ENCODE peak calls at places on chromosomes 7 and 10, in ten cellular contexts. T is HCT116, O is K562, S is sigmoid colon, R is transverse colon, W is GM12878, X is uterus, N is endothelial cell of umbilical vein, I is testis, E is breast epithelium. Y is an unnamed sample.

GRCh38 chr10:124293641-124294449 is 124.9 kb downstream of the OAT start:
- DNase-seq in T (no peak), O (no peak), S (peak; percentile 47), R (no peak), W (no peak), X (no peak), N (no peak), I (no peak), E (no peak), Y (peak; percentile 26)

GRCh38 chr7:22720791-22721786 is 5.9 kb upstream of the IL6 start:
- DNase-seq in T (no peak), O (no peak), S (no peak), R (no peak), W (no peak), X (no peak), N (no peak), I (no peak), E (no peak), Y (no peak)

GRCh38 chr7:36966039-36966438 is 241.7 kb upstream of the AOAH start:
- DNase-seq in T (no peak), O (no peak), S (no peak), R (no peak), W (no peak), X (no peak), N (peak; percentile 86), I (no peak), E (no peak), Y (no peak)

GRCh38 chr10:44965651-44966097 is 6.1 kb downstream of the RASSF4 start:
- DNase-seq in T (no peak), O (no peak), S (no peak), R (no peak), W (no peak), X (no peak), N (no peak), I (no peak), E (no peak), Y (no peak)

GRCh38 chr7:85612514-85612913 is 425.7 kb upstream of the SEMA3D start:
- DNase-seq in T (no peak), O (no peak), S (no peak), R (no peak), W (no peak), X (no peak), N (no peak), I (no peak), E (no peak), Y (no peak)

GRCh38 chr10:103545366-103545765 is 51.9 kb downstream of the NEURL1 start:
- DNase-seq in T (no peak), O (no peak), S (no peak), R (no peak), W (no peak), X (no peak), N (no peak), I (no peak), E (no peak), Y (no peak)

GRCh38 chr10:73641272-73642060 is at the start of gene MYOZ1:
- DNase-seq in T (no peak), O (peak; percentile 7), S (no peak), R (no peak), W (no peak), X (no peak), N (no peak), I (no peak), E (no peak), Y (no peak)

GRCh38 chr10:47026301-47027107 is 115.3 kb downstream of the PTPN20 start:
- DNase-seq in T (no peak), O (no peak), S (peak; percentile 48), R (peak; percentile 5), W (no peak), X (peak; percentile 11), N (no peak), I (peak; percentile 6), E (no peak), Y (no peak)

GRCh38 chr7:1933066-1933835 is 263.2 kb downstream of the ELFN1 start:
- DNase-seq in T (no peak), O (no peak), S (no peak), R (no peak), W (no peak), X (no peak), N (no peak), I (no peak), E (no peak), Y (no peak)

DNA sequence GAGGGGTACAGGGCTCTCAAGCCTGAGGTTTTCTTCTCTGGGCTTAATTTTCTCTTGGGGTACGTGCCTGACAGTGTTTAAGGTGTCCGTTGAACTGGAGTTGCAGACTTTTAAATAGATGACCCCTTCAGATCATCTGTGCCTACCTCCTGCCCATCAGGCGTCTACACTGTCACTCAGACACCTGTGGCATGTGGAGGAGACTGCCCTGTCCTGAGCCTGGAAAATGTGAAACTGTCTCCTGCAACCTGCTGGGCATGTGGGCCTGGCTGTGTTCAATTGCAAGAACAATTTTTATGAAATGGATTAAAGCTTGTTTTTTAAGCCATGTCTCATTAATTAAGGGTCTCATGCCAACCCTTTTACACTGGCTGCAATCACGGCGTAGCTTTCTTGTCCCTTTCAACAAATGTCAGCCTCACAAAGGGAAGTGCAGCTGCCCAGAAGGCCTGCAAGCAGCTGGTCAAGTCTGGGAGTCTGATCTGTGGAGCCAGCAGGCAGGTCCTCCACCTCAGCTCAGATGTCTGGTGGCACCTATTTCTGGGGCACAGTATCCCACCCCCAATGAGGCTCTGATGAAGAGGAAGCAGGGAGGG is 8.8 kb downstream of the ATP5MF start:
- DNase-seq in T (no peak), O (peak; percentile 28), S (no peak), R (no peak), W (no peak), X (no peak), N (no peak), I (no peak), E (no peak), Y (no peak)
- TF ChIP-seq POLR2A in T (no peak), O (no peak), S (no peak), R (no peak), W (no peak), X (no peak), N (no peak), I (no peak), E (no peak), Y (no peak)

GRCh38 chr10:101286248-101287046 is 57.2 kb upstream of the LBX1 start:
- DNase-seq in T (no peak), O (no peak), S (no peak), R (no peak), W (no peak), X (no peak), N (no peak), I (no peak), E (no peak), Y (no peak)
- H3K27me3 ChIP-seq in T (no peaks in the 10 kb centered on the region), O (peaks cover 5% of the 10 kb centered on the region), S (peaks cover 76% of the 10 kb centered on the region), R (peaks cover 98% of the 10 kb centered on the region), W (peaks cover 22% of the 10 kb centered on the region), X (peaks cover 6% of the 10 kb centered on the region), N (peaks cover 83% of the 10 kb centered on the region), I (no peaks in the 10 kb centered on the region), E (peaks cover 66% of the 10 kb centered on the region), Y (no peaks in the 10 kb centered on the region)

DNA sequence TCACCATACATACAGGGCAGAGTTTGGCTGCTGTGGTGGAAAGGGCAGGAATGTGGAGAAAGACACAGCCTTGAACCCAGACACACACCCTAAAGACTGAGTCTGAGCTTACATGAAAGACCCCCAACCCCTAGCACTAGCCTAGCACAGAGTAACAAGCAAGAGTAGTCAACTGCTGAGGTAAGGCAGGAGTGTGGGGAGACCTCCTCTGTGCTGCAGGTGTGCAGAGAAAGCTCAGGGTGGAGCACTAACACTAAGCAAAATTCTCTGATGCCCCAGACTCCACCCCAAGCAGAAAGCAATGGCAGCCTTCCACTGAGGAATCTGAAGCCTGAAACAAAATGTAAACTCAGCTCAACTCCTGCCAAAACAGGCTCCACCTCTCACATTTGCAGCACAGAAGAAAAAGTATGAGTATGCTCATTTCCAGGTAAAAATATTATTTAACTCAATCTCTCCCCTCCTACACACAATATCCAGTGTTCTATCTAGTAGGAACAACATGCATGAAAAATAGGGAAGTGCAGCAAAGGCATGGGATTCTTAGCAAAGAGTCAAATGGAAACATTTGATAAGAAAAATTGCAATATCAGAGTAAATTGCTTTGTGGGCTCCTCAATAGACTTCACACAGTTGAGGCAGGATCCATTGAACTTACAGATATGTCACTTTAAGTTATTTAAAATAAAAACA is 151.1 kb downstream of the ANK3 start:
- DNase-seq in T (peak; percentile 2), O (no peak), S (no peak), R (no peak), W (peak; percentile 23), X (no peak), N (no peak), I (no peak), E (no peak), Y (no peak)
- TF ChIP-seq CTCF in T (peak; percentile 37), O (peak; percentile 76), S (no peak), R (no peak), W (peak; percentile 48), X (no peak), N (no peak), I (no peak), E (no peak), Y (no peak)

DNA sequence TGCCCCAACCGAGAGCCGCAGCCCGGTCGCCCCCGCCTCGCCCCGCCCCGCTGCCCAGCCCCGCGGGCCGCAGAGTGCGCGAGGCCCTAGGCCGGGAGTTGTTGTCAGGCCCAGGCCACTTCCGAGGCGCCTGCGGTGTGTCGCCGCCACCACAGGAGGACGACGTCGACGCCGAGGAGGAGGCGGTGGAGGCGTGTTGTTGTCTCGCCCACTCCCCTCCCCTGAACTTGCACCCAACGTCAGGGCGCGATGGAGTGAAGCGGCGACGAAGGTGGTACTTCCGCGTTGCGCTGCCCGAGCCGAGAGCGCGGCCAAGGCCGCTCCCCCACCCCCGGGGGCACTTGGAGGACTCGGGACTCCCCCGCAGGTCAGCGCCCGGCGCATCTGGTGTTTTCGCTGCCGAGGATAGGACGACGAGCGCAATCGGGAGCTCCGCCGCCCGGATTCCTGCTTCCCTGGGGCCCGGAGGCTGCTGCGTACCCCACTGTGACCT is at the start of gene CDK13:
- DNase-seq in T (peak; percentile 68), O (no peak), S (peak; percentile 84), R (peak; percentile 83), W (peak; percentile 74), X (peak; percentile 70), N (peak; percentile 77), I (peak; percentile 82), E (peak; percentile 62), Y (peak; percentile 88)
- TF ChIP-seq POLR2A in T (peak; percentile 59), O (no peak), S (no peak), R (peak; percentile 64), W (peak; percentile 93), X (no peak), N (no peak), I (no peak), E (no peak), Y (no peak)

DNA sequence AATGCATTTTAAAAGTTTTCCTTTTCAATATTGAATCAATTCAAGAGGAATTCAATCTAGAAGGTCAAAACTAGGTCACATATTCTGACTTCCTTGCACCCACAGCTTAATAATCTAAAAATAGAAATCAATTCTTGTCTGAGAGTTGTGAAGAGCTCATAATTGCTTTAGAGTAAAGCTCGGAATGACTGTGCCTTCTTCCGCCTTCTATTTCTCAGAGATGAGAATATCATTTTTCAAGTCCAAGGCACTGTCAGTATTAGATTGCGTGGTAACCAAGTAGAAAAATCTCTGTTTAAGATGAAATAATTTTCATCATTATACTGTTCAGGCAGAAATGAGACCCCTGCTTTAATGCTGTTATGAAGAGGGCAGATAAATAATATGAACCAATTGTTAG is 272.2 kb upstream of the NFE2L3 start:
- DNase-seq in T (no peak), O (no peak), S (no peak), R (no peak), W (no peak), X (no peak), N (no peak), I (no peak), E (no peak), Y (no peak)
- H3K27me3 ChIP-seq in T (peaks cover 25% of the 10 kb centered on the region), O (peaks cover 35% of the 10 kb centered on the region), S (peaks cover 11% of the 10 kb centered on the region), R (peaks cover 58% of the 10 kb centered on the region), W (no peaks in the 10 kb centered on the region), X (peaks cover 4% of the 10 kb centered on the region), N (peaks cover 18% of the 10 kb centered on the region), I (no peaks in the 10 kb centered on the region), E (peaks cover 58% of the 10 kb centered on the region), Y (no peaks in the 10 kb centered on the region)